ENCODE peak calls at places on chromosome 21, in nine cellular contexts. One of them, this sample, is unnamed.

GRCh38 chr21:45262041-45262581 is 25.6 kb downstream of the POFUT2 start:
- DNase-seq in activated CD8-positive, alpha-beta memory T cell treated with anti-CD3 and anti-CD28 coated beads, Interleukin-2, amount 50 U/mL, for 4 hours: no peak
- DNase-seq in posterior vena cava: no peak
- DNase-seq in kidney glomerular epithelial cell: no peak
- DNase-seq in GM06990: no peak
- DNase-seq in A673: no peak
- DNase-seq in hepatocyte: peak; percentile 3
- DNase-seq in fibroblast of mammary gland: no peak
- DNase-seq in midbrain: no peak
- DNase-seq in this sample: peak; percentile 74

GRCh38 chr21:46080171-46081021 is 17.5 kb upstream of the COL6A2 start:
- DNase-seq in activated CD8-positive, alpha-beta memory T cell treated with anti-CD3 and anti-CD28 coated beads, Interleukin-2, amount 50 U/mL, for 4 hours: no peak
- DNase-seq in posterior vena cava: peak; percentile 87
- DNase-seq in kidney glomerular epithelial cell: no peak
- DNase-seq in GM06990: no peak
- DNase-seq in A673: no peak
- DNase-seq in hepatocyte: peak; percentile 48
- DNase-seq in fibroblast of mammary gland: no peak
- DNase-seq in midbrain: peak; percentile 35
- DNase-seq in this sample: peak; percentile 90

GRCh38 chr21:38140192-38140905 is 116.4 kb upstream of the KCNJ15 start:
- DNase-seq in activated CD8-positive, alpha-beta memory T cell treated with anti-CD3 and anti-CD28 coated beads, Interleukin-2, amount 50 U/mL, for 4 hours: no peak
- DNase-seq in posterior vena cava: peak; percentile 85
- DNase-seq in kidney glomerular epithelial cell: peak; percentile 57
- DNase-seq in GM06990: no peak
- DNase-seq in A673: no peak
- DNase-seq in hepatocyte: peak; percentile 42
- DNase-seq in fibroblast of mammary gland: peak; percentile 47
- DNase-seq in midbrain: peak; percentile 38
- DNase-seq in this sample: peak; percentile 81

GRCh38 chr21:35359076-35359475 is 310.0 kb upstream of the RUNX1 start:
- DNase-seq in activated CD8-positive, alpha-beta memory T cell treated with anti-CD3 and anti-CD28 coated beads, Interleukin-2, amount 50 U/mL, for 4 hours: no peak
- DNase-seq in posterior vena cava: no peak
- DNase-seq in kidney glomerular epithelial cell: no peak
- DNase-seq in GM06990: no peak
- DNase-seq in A673: no peak
- DNase-seq in hepatocyte: no peak
- DNase-seq in fibroblast of mammary gland: no peak
- DNase-seq in midbrain: no peak
- DNase-seq in this sample: no peak

GRCh38 chr21:36606983-36607325 is 92.0 kb upstream of the SIM2 start:
- DNase-seq in activated CD8-positive, alpha-beta memory T cell treated with anti-CD3 and anti-CD28 coated beads, Interleukin-2, amount 50 U/mL, for 4 hours: no peak
- DNase-seq in posterior vena cava: no peak
- DNase-seq in kidney glomerular epithelial cell: no peak
- DNase-seq in GM06990: no peak
- DNase-seq in A673: no peak
- DNase-seq in hepatocyte: no peak
- DNase-seq in fibroblast of mammary gland: no peak
- DNase-seq in midbrain: no peak
- DNase-seq in this sample: no peak

GRCh38 chr21:41559658-41560599 is 52.0 kb upstream of the TMPRSS2 start:
- DNase-seq in activated CD8-positive, alpha-beta memory T cell treated with anti-CD3 and anti-CD28 coated beads, Interleukin-2, amount 50 U/mL, for 4 hours: no peak
- DNase-seq in posterior vena cava: no peak
- DNase-seq in kidney glomerular epithelial cell: no peak
- DNase-seq in GM06990: no peak
- DNase-seq in A673: no peak
- DNase-seq in hepatocyte: no peak
- DNase-seq in fibroblast of mammary gland: peak; percentile 95
- DNase-seq in midbrain: no peak
- DNase-seq in this sample: no peak

GRCh38 chr21:29064850-29065481 is 8.5 kb downstream of the CCT8 start:
- DNase-seq in activated CD8-positive, alpha-beta memory T cell treated with anti-CD3 and anti-CD28 coated beads, Interleukin-2, amount 50 U/mL, for 4 hours: no peak
- DNase-seq in posterior vena cava: no peak
- DNase-seq in kidney glomerular epithelial cell: no peak
- DNase-seq in GM06990: peak; percentile 37
- DNase-seq in A673: no peak
- DNase-seq in hepatocyte: no peak
- DNase-seq in fibroblast of mammary gland: no peak
- DNase-seq in midbrain: no peak
- DNase-seq in this sample: no peak

GRCh38 chr21:38178653-38179503 is 77.9 kb upstream of the KCNJ15 start:
- DNase-seq in activated CD8-positive, alpha-beta memory T cell treated with anti-CD3 and anti-CD28 coated beads, Interleukin-2, amount 50 U/mL, for 4 hours: no peak
- DNase-seq in posterior vena cava: no peak
- DNase-seq in kidney glomerular epithelial cell: no peak
- DNase-seq in GM06990: no peak
- DNase-seq in A673: no peak
- DNase-seq in hepatocyte: no peak
- DNase-seq in fibroblast of mammary gland: no peak
- DNase-seq in midbrain: no peak
- DNase-seq in this sample: peak; percentile 62

GRCh38 chr21:33760641-33761103 is 118.4 kb downstream of the ITSN1 start:
- DNase-seq in activated CD8-positive, alpha-beta memory T cell treated with anti-CD3 and anti-CD28 coated beads, Interleukin-2, amount 50 U/mL, for 4 hours: no peak
- DNase-seq in posterior vena cava: no peak
- DNase-seq in kidney glomerular epithelial cell: peak; percentile 57
- DNase-seq in GM06990: no peak
- DNase-seq in A673: no peak
- DNase-seq in hepatocyte: no peak
- DNase-seq in fibroblast of mammary gland: peak; percentile 76
- DNase-seq in midbrain: no peak
- DNase-seq in this sample: no peak

GRCh38 chr21:42847051-42847707 is 32.2 kb downstream of the WDR4 start:
- DNase-seq in activated CD8-positive, alpha-beta memory T cell treated with anti-CD3 and anti-CD28 coated beads, Interleukin-2, amount 50 U/mL, for 4 hours: peak; percentile 11
- DNase-seq in posterior vena cava: peak; percentile 74
- DNase-seq in kidney glomerular epithelial cell: no peak
- DNase-seq in GM06990: no peak
- DNase-seq in A673: no peak
- DNase-seq in hepatocyte: no peak
- DNase-seq in fibroblast of mammary gland: no peak
- DNase-seq in midbrain: no peak
- DNase-seq in this sample: no peak

GRCh38 chr21:17472592-17473271 is 40.1 kb upstream of the CXADR start:
- DNase-seq in activated CD8-positive, alpha-beta memory T cell treated with anti-CD3 and anti-CD28 coated beads, Interleukin-2, amount 50 U/mL, for 4 hours: no peak
- DNase-seq in posterior vena cava: no peak
- DNase-seq in kidney glomerular epithelial cell: no peak
- DNase-seq in GM06990: no peak
- DNase-seq in A673: no peak
- DNase-seq in hepatocyte: peak; percentile 81
- DNase-seq in fibroblast of mammary gland: no peak
- DNase-seq in midbrain: no peak
- DNase-seq in this sample: no peak

GRCh38 chr21:42435401-42435800 is 31.7 kb downstream of the UBASH3A start:
- DNase-seq in activated CD8-positive, alpha-beta memory T cell treated with anti-CD3 and anti-CD28 coated beads, Interleukin-2, amount 50 U/mL, for 4 hours: no peak
- DNase-seq in posterior vena cava: no peak
- DNase-seq in kidney glomerular epithelial cell: no peak
- DNase-seq in GM06990: no peak
- DNase-seq in A673: no peak
- DNase-seq in hepatocyte: no peak
- DNase-seq in fibroblast of mammary gland: no peak
- DNase-seq in midbrain: no peak
- DNase-seq in this sample: no peak

GRCh38 chr21:20108976-20109375 is 889.2 kb upstream of the NCAM2 start:
- DNase-seq in activated CD8-positive, alpha-beta memory T cell treated with anti-CD3 and anti-CD28 coated beads, Interleukin-2, amount 50 U/mL, for 4 hours: no peak
- DNase-seq in posterior vena cava: no peak
- DNase-seq in kidney glomerular epithelial cell: no peak
- DNase-seq in GM06990: no peak
- DNase-seq in A673: no peak
- DNase-seq in hepatocyte: no peak
- DNase-seq in fibroblast of mammary gland: no peak
- DNase-seq in midbrain: no peak
- DNase-seq in this sample: no peak

GRCh38 chr21:42818328-42818749 is 61.0 kb downstream of the WDR4 start:
- DNase-seq in activated CD8-positive, alpha-beta memory T cell treated with anti-CD3 and anti-CD28 coated beads, Interleukin-2, amount 50 U/mL, for 4 hours: peak; percentile 74
- DNase-seq in posterior vena cava: peak; percentile 89
- DNase-seq in kidney glomerular epithelial cell: peak; percentile 44
- DNase-seq in GM06990: no peak
- DNase-seq in A673: peak; percentile 59
- DNase-seq in hepatocyte: peak; percentile 63
- DNase-seq in fibroblast of mammary gland: peak; percentile 51
- DNase-seq in midbrain: no peak
- DNase-seq in this sample: peak; percentile 92

GRCh38 chr21:45893166-45894106 is 88.1 kb upstream of the COL6A1 start:
- DNase-seq in activated CD8-positive, alpha-beta memory T cell treated with anti-CD3 and anti-CD28 coated beads, Interleukin-2, amount 50 U/mL, for 4 hours: no peak
- DNase-seq in posterior vena cava: peak; percentile 66
- DNase-seq in kidney glomerular epithelial cell: no peak
- DNase-seq in GM06990: no peak
- DNase-seq in A673: no peak
- DNase-seq in hepatocyte: no peak
- DNase-seq in fibroblast of mammary gland: no peak
- DNase-seq in midbrain: no peak
- DNase-seq in this sample: no peak

GRCh38 chr21:37593015-37593414 is 226.4 kb downstream of the DYRK1A start:
- DNase-seq in activated CD8-positive, alpha-beta memory T cell treated with anti-CD3 and anti-CD28 coated beads, Interleukin-2, amount 50 U/mL, for 4 hours: no peak
- DNase-seq in posterior vena cava: no peak
- DNase-seq in kidney glomerular epithelial cell: no peak
- DNase-seq in GM06990: no peak
- DNase-seq in A673: peak; percentile 89
- DNase-seq in hepatocyte: no peak
- DNase-seq in fibroblast of mammary gland: no peak
- DNase-seq in midbrain: no peak
- DNase-seq in this sample: peak; percentile 86

GRCh38 chr21:44286716-44287632 is 1.3 kb downstream of the AIRE start:
- DNase-seq in activated CD8-positive, alpha-beta memory T cell treated with anti-CD3 and anti-CD28 coated beads, Interleukin-2, amount 50 U/mL, for 4 hours: no peak
- DNase-seq in posterior vena cava: peak; percentile 78
- DNase-seq in kidney glomerular epithelial cell: no peak
- DNase-seq in GM06990: peak; percentile 3
- DNase-seq in A673: no peak
- DNase-seq in hepatocyte: no peak
- DNase-seq in fibroblast of mammary gland: no peak
- DNase-seq in midbrain: no peak
- DNase-seq in this sample: no peak

GRCh38 chr21:14989359-14989758 is 75.4 kb downstream of the NRIP1 start:
- DNase-seq in activated CD8-positive, alpha-beta memory T cell treated with anti-CD3 and anti-CD28 coated beads, Interleukin-2, amount 50 U/mL, for 4 hours: no peak
- DNase-seq in posterior vena cava: no peak
- DNase-seq in kidney glomerular epithelial cell: no peak
- DNase-seq in GM06990: no peak
- DNase-seq in A673: no peak
- DNase-seq in hepatocyte: no peak
- DNase-seq in fibroblast of mammary gland: peak; percentile 68
- DNase-seq in midbrain: no peak
- DNase-seq in this sample: no peak

GRCh38 chr21:42538479-42539275 is 25.0 kb downstream of the SLC37A1 start:
- DNase-seq in activated CD8-positive, alpha-beta memory T cell treated with anti-CD3 and anti-CD28 coated beads, Interleukin-2, amount 50 U/mL, for 4 hours: no peak
- DNase-seq in posterior vena cava: peak; percentile 25
- DNase-seq in kidney glomerular epithelial cell: no peak
- DNase-seq in GM06990: no peak
- DNase-seq in A673: peak; percentile 22
- DNase-seq in hepatocyte: no peak
- DNase-seq in fibroblast of mammary gland: no peak
- DNase-seq in midbrain: no peak
- DNase-seq in this sample: no peak

GRCh38 chr21:14306143-14306907 is 76.6 kb downstream of the HSPA13 start:
- DNase-seq in activated CD8-positive, alpha-beta memory T cell treated with anti-CD3 and anti-CD28 coated beads, Interleukin-2, amount 50 U/mL, for 4 hours: no peak
- DNase-seq in posterior vena cava: no peak
- DNase-seq in kidney glomerular epithelial cell: no peak
- DNase-seq in GM06990: no peak
- DNase-seq in A673: peak; percentile 52
- DNase-seq in hepatocyte: no peak
- DNase-seq in fibroblast of mammary gland: peak; percentile 39
- DNase-seq in midbrain: peak; percentile 5
- DNase-seq in this sample: no peak

GRCh38 chr21:39114871-39115658 is 68.2 kb downstream of the PSMG1 start:
- DNase-seq in activated CD8-positive, alpha-beta memory T cell treated with anti-CD3 and anti-CD28 coated beads, Interleukin-2, amount 50 U/mL, for 4 hours: no peak
- DNase-seq in posterior vena cava: no peak
- DNase-seq in kidney glomerular epithelial cell: peak; percentile 40
- DNase-seq in GM06990: no peak
- DNase-seq in A673: no peak
- DNase-seq in hepatocyte: no peak
- DNase-seq in fibroblast of mammary gland: peak; percentile 56
- DNase-seq in midbrain: no peak
- DNase-seq in this sample: no peak

GRCh38 chr21:45531393-45532215 is 10.6 kb downstream of the SLC19A1 start:
- DNase-seq in activated CD8-positive, alpha-beta memory T cell treated with anti-CD3 and anti-CD28 coated beads, Interleukin-2, amount 50 U/mL, for 4 hours: peak; percentile 15
- DNase-seq in posterior vena cava: peak; percentile 72
- DNase-seq in kidney glomerular epithelial cell: no peak
- DNase-seq in GM06990: no peak
- DNase-seq in A673: no peak
- DNase-seq in hepatocyte: no peak
- DNase-seq in fibroblast of mammary gland: no peak
- DNase-seq in midbrain: no peak
- DNase-seq in this sample: no peak

GRCh38 chr21:38303300-38303699 is 46.5 kb downstream of the KCNJ15 start:
- DNase-seq in activated CD8-positive, alpha-beta memory T cell treated with anti-CD3 and anti-CD28 coated beads, Interleukin-2, amount 50 U/mL, for 4 hours: no peak
- DNase-seq in posterior vena cava: peak; percentile 90
- DNase-seq in kidney glomerular epithelial cell: peak; percentile 89
- DNase-seq in GM06990: no peak
- DNase-seq in A673: no peak
- DNase-seq in hepatocyte: peak; percentile 49
- DNase-seq in fibroblast of mammary gland: peak; percentile 100
- DNase-seq in midbrain: no peak
- DNase-seq in this sample: no peak

GRCh38 chr21:42360317-42360716 is 6.0 kb downstream of the TFF1 start:
- DNase-seq in activated CD8-positive, alpha-beta memory T cell treated with anti-CD3 and anti-CD28 coated beads, Interleukin-2, amount 50 U/mL, for 4 hours: no peak
- DNase-seq in posterior vena cava: no peak
- DNase-seq in kidney glomerular epithelial cell: no peak
- DNase-seq in GM06990: no peak
- DNase-seq in A673: peak; percentile 30
- DNase-seq in hepatocyte: no peak
- DNase-seq in fibroblast of mammary gland: no peak
- DNase-seq in midbrain: no peak
- DNase-seq in this sample: no peak

GRCh38 chr21:17428484-17428869 is 84.4 kb upstream of the CXADR start:
- DNase-seq in activated CD8-positive, alpha-beta memory T cell treated with anti-CD3 and anti-CD28 coated beads, Interleukin-2, amount 50 U/mL, for 4 hours: no peak
- DNase-seq in posterior vena cava: no peak
- DNase-seq in kidney glomerular epithelial cell: no peak
- DNase-seq in GM06990: peak; percentile 65
- DNase-seq in A673: no peak
- DNase-seq in hepatocyte: no peak
- DNase-seq in fibroblast of mammary gland: no peak
- DNase-seq in midbrain: no peak
- DNase-seq in this sample: no peak

GRCh38 chr21:45739218-45740087 is 95.9 kb downstream of the PCBP3 start:
- DNase-seq in activated CD8-positive, alpha-beta memory T cell treated with anti-CD3 and anti-CD28 coated beads, Interleukin-2, amount 50 U/mL, for 4 hours: no peak
- DNase-seq in posterior vena cava: no peak
- DNase-seq in kidney glomerular epithelial cell: no peak
- DNase-seq in GM06990: no peak
- DNase-seq in A673: peak; percentile 76
- DNase-seq in hepatocyte: no peak
- DNase-seq in fibroblast of mammary gland: no peak
- DNase-seq in midbrain: no peak
- DNase-seq in this sample: no peak

GRCh38 chr21:42513985-42514882 is 582 bp downstream of the SLC37A1 start:
- DNase-seq in activated CD8-positive, alpha-beta memory T cell treated with anti-CD3 and anti-CD28 coated beads, Interleukin-2, amount 50 U/mL, for 4 hours: peak; percentile 73
- DNase-seq in posterior vena cava: no peak
- DNase-seq in kidney glomerular epithelial cell: no peak
- DNase-seq in GM06990: peak; percentile 69
- DNase-seq in A673: peak; percentile 56
- DNase-seq in hepatocyte: peak; percentile 69
- DNase-seq in fibroblast of mammary gland: no peak
- DNase-seq in midbrain: no peak
- DNase-seq in this sample: no peak

GRCh38 chr21:38804617-38805281 is 980 bp upstream of the ETS2 start:
- DNase-seq in activated CD8-positive, alpha-beta memory T cell treated with anti-CD3 and anti-CD28 coated beads, Interleukin-2, amount 50 U/mL, for 4 hours: peak; percentile 27
- DNase-seq in posterior vena cava: peak; percentile 93
- DNase-seq in kidney glomerular epithelial cell: peak; percentile 61
- DNase-seq in GM06990: no peak
- DNase-seq in A673: peak; percentile 68
- DNase-seq in hepatocyte: peak; percentile 88
- DNase-seq in fibroblast of mammary gland: peak; percentile 58
- DNase-seq in midbrain: peak; percentile 48
- DNase-seq in this sample: no peak

GRCh38 chr21:19322360-19322759 is 918.8 kb upstream of the TMPRSS15 start:
- DNase-seq in activated CD8-positive, alpha-beta memory T cell treated with anti-CD3 and anti-CD28 coated beads, Interleukin-2, amount 50 U/mL, for 4 hours: no peak
- DNase-seq in posterior vena cava: no peak
- DNase-seq in kidney glomerular epithelial cell: no peak
- DNase-seq in GM06990: no peak
- DNase-seq in A673: no peak
- DNase-seq in hepatocyte: no peak
- DNase-seq in fibroblast of mammary gland: peak; percentile 0
- DNase-seq in midbrain: peak; percentile 43
- DNase-seq in this sample: no peak

GRCh38 chr21:42666023-42666747 is 12.8 kb downstream of the PDE9A start:
- DNase-seq in activated CD8-positive, alpha-beta memory T cell treated with anti-CD3 and anti-CD28 coated beads, Interleukin-2, amount 50 U/mL, for 4 hours: no peak
- DNase-seq in posterior vena cava: no peak
- DNase-seq in kidney glomerular epithelial cell: no peak
- DNase-seq in GM06990: peak; percentile 49
- DNase-seq in A673: peak; percentile 34
- DNase-seq in hepatocyte: no peak
- DNase-seq in fibroblast of mammary gland: no peak
- DNase-seq in midbrain: no peak
- DNase-seq in this sample: no peak

GRCh38 chr21:31222142-31222541 is 121.9 kb downstream of the TIAM1 start:
- DNase-seq in activated CD8-positive, alpha-beta memory T cell treated with anti-CD3 and anti-CD28 coated beads, Interleukin-2, amount 50 U/mL, for 4 hours: no peak
- DNase-seq in posterior vena cava: no peak
- DNase-seq in kidney glomerular epithelial cell: no peak
- DNase-seq in GM06990: no peak
- DNase-seq in A673: no peak
- DNase-seq in hepatocyte: no peak
- DNase-seq in fibroblast of mammary gland: peak; percentile 82
- DNase-seq in midbrain: no peak
- DNase-seq in this sample: no peak